ENCODE peak calls at places on chromosome 11, in seven cellular contexts. R, F, P, X, H, Q and C are unnamed samples.

GRCh38 chr11:22331771-22332170 is 6.4 kb upstream of the SLC17A6 start:
- DNase-seq in H (no peak), X (no peak), F (no peak), Q (no peak), R (no peak), P (no peak), C (no peak)

GRCh38 chr11:65625628-65626342 is 10.2 kb downstream of the PCNX3 start:
- DNase-seq in R (no peak), P (peak; percentile 21), H (peak; percentile 75), F (peak; percentile 61), X (peak; percentile 49), Q (no peak), C (peak; percentile 59)

GRCh38 chr11:63783925-63784592 is 15.5 kb upstream of the ZFTA start:
- DNase-seq in R (no peak), Q (no peak), H (no peak), F (no peak), X (no peak), P (no peak), C (no peak)

GRCh38 chr11:67631853-67632174 is 2.1 kb upstream of the NUDT8 start:
- DNase-seq in R (no peak), F (no peak), P (no peak), Q (no peak), H (no peak), X (no peak), C (no peak)

GRCh38 chr11:111352235-111352746 is 26.8 kb downstream of the POU2AF1 start:
- DNase-seq in F (no peak), P (no peak), Q (no peak), X (no peak), R (no peak), H (no peak), C (no peak)

GRCh38 chr11:103484545-103484944 is 375.3 kb downstream of the DYNC2H1 start:
- DNase-seq in F (no peak), H (no peak), R (no peak), P (no peak), X (no peak), Q (no peak), C (no peak)

GRCh38 chr11:18700375-18700774 is 1.8 kb downstream of the TMEM86A start:
- DNase-seq in F (no peak), X (no peak), H (no peak), Q (no peak), R (no peak), P (no peak), C (no peak)

GRCh38 chr11:80362578-80362977 is 921.7 kb upstream of the TENM4 start:
- DNase-seq in R (no peak), P (no peak), F (no peak), X (no peak), H (no peak), Q (no peak), C (no peak)

GRCh38 chr11:46364056-46364455 is 16.8 kb downstream of the DGKZ start:
- DNase-seq in R (no peak), X (no peak), P (no peak), H (no peak), Q (no peak), F (no peak), C (no peak)

GRCh38 chr11:72609451-72609850 is 64.8 kb downstream of the PDE2A start:
- DNase-seq in H (no peak), X (no peak), F (no peak), P (no peak), R (no peak), Q (no peak), C (no peak)

GRCh38 chr11:19822531-19822930 is 109.9 kb downstream of the NAV2 start:
- DNase-seq in F (peak; percentile 33), R (no peak), H (no peak), X (no peak), P (no peak), Q (no peak), C (no peak)

GRCh38 chr11:43447124-43447523 is 88.4 kb downstream of the TTC17 start:
- DNase-seq in R (no peak), H (no peak), X (no peak), P (no peak), Q (no peak), F (no peak), C (no peak)